ENCODE peak calls at places on chromosomes 12 and 14, in ten cellular contexts. Z, S, N, M, R, W, Y, C, G and D are unnamed samples.
A peak's percentile ranks its signal among the peaks of the same experiment; 100 is the strongest.

GRCh38 chr12:19131020-19131431 is 1.5 kb downstream of the PLEKHA5 start:
- DNase-seq in C (peak; percentile 88), M (peak; percentile 18), Y (no peak), R (peak; percentile 60), S (no peak), G (no peak), W (peak; percentile 21), Z (no peak), N (peak; percentile 37), D (peak; percentile 54)

GRCh38 chr12:92210062-92210461 is 64.4 kb upstream of the BTG1 start:
- DNase-seq in R (no peak), N (no peak), M (no peak), Z (no peak), W (no peak), G (no peak), Y (no peak), C (no peak), S (no peak), D (no peak)

GRCh38 chr12:95582230-95583058 is 31.2 kb upstream of the USP44 start:
- DNase-seq in Y (no peak), M (peak; percentile 41), R (peak; percentile 77), S (no peak), G (no peak), W (no peak), N (peak; percentile 32), Z (no peak), C (peak; percentile 23), D (peak; percentile 22)

GRCh38 chr12:2354151-2354991 is 301.6 kb downstream of the CACNA1C start:
- DNase-seq in R (no peak), Z (no peak), N (peak; percentile 12), M (no peak), C (no peak), G (no peak), S (no peak), Y (no peak), W (no peak), D (peak; percentile 68)

GRCh38 chr12:45577844-45578399 is 151.6 kb upstream of the ARID2 start:
- DNase-seq in G (no peak), M (no peak), Z (no peak), W (no peak), C (no peak), Y (no peak), N (no peak), S (no peak), R (no peak), D (peak; percentile 34)

GRCh38 chr12:56590237-56590830 is 39.8 kb downstream of the BAZ2A start:
- DNase-seq in Z (no peak), W (no peak), C (peak; percentile 43), R (peak; percentile 17), N (peak; percentile 35), Y (no peak), G (no peak), M (no peak), S (no peak), D (no peak)

GRCh38 chr12:90360300-90360699 is 594.7 kb downstream of the CCER1 start:
- DNase-seq in S (no peak), Y (no peak), C (peak; percentile 49), N (no peak), G (no peak), W (no peak), M (no peak), R (no peak), Z (no peak), D (no peak)

GRCh38 chr14:103820908-103821307 is 26.5 kb downstream of the PPP1R13B start:
- DNase-seq in W (no peak), S (no peak), N (no peak), R (no peak), Y (no peak), G (no peak), M (no peak), C (no peak), Z (no peak), D (no peak)

GRCh38 chr12:79776111-79776510 is 85.3 kb upstream of the PAWR start:
- DNase-seq in G (no peak), N (no peak), Z (no peak), S (no peak), W (no peak), Y (no peak), C (peak; percentile 52), M (no peak), R (peak; percentile 68), D (peak; percentile 68)

GRCh38 chr12:109294286-109294796 is 14.7 kb downstream of the FOXN4 start:
- DNase-seq in C (no peak), W (no peak), Z (no peak), G (peak; percentile 63), R (no peak), N (no peak), Y (no peak), M (no peak), S (no peak), D (no peak)

GRCh38 chr12:332581-333205 is 56.4 kb downstream of the KDM5A start:
- DNase-seq in Z (no peak), C (peak; percentile 50), M (no peak), S (no peak), W (no peak), G (no peak), R (no peak), N (peak; percentile 3), Y (no peak), D (peak; percentile 23)

GRCh38 chr12:10641735-10642500 is 28.5 kb upstream of the MAGOHB start:
- DNase-seq in N (peak; percentile 66), W (no peak), S (no peak), R (peak; percentile 73), M (no peak), G (no peak), C (peak; percentile 28), Y (no peak), Z (no peak), D (peak; percentile 40)

GRCh38 chr14:103889313-103890051 is 38.8 kb upstream of the TDRD9 start:
- DNase-seq in C (peak; percentile 89), N (peak; percentile 61), G (no peak), Y (no peak), S (peak; percentile 56), W (peak; percentile 86), M (no peak), R (peak; percentile 20), Z (no peak), D (peak; percentile 16)

GRCh38 chr12:51959211-51959610 is 7.7 kb downstream of the ACVR1B start:
- DNase-seq in Z (no peak), M (no peak), W (no peak), C (no peak), G (no peak), S (no peak), N (peak; percentile 60), R (peak; percentile 41), Y (no peak), D (no peak)

GRCh38 chr12:79563021-79563739 is 127.6 kb downstream of the PAWR start:
- DNase-seq in R (no peak), Z (no peak), S (no peak), Y (no peak), C (no peak), N (peak; percentile 67), W (no peak), M (no peak), G (no peak), D (no peak)

GRCh38 chr12:31845613-31846321 is 113.4 kb upstream of the RESF1 start:
- DNase-seq in C (no peak), S (no peak), W (no peak), Y (no peak), G (no peak), N (no peak), M (no peak), R (no peak), Z (no peak), D (no peak)
- H3K9me3 ChIP-seq in C (peaks cover 18% of the 10 kb centered on the region), S (peaks cover 29% of the 10 kb centered on the region), W (peaks cover 27% of the 10 kb centered on the region), Y (peaks cover 29% of the 10 kb centered on the region), G (peaks cover 2% of the 10 kb centered on the region), N (no peaks in the 10 kb centered on the region), M (peaks cover 32% of the 10 kb centered on the region), R (peaks cover 8% of the 10 kb centered on the region), Z (no peaks in the 10 kb centered on the region), D (peaks cover 10% of the 10 kb centered on the region)

GRCh38 chr12:130300090-130300489 is 37.6 kb upstream of the PIWIL1 start:
- DNase-seq in N (no peak), C (no peak), M (no peak), G (no peak), Y (no peak), R (no peak), S (no peak), Z (no peak), W (no peak), D (no peak)
- H3K9me3 ChIP-seq in N (no peaks in the 10 kb centered on the region), C (peaks cover 14% of the 10 kb centered on the region), M (no peaks in the 10 kb centered on the region), G (no peaks in the 10 kb centered on the region), Y (peaks cover 8% of the 10 kb centered on the region), R (peaks cover 37% of the 10 kb centered on the region), S (no peaks in the 10 kb centered on the region), Z (no peaks in the 10 kb centered on the region), W (no peaks in the 10 kb centered on the region), D (peaks cover 13% of the 10 kb centered on the region)

GRCh38 chr14:75070383-75070782 is 942 bp downstream of the ZC2HC1C start:
- DNase-seq in Y (no peak), N (no peak), W (no peak), Z (no peak), R (no peak), M (no peak), C (no peak), G (peak; percentile 80), S (no peak), D (no peak)
- H3K9me3 ChIP-seq in Y (no peaks in the 10 kb centered on the region), N (no peaks in the 10 kb centered on the region), W (no peaks in the 10 kb centered on the region), Z (no peaks in the 10 kb centered on the region), R (no peaks in the 10 kb centered on the region), M (no peaks in the 10 kb centered on the region), C (no peaks in the 10 kb centered on the region), G (no peaks in the 10 kb centered on the region), S (no peaks in the 10 kb centered on the region), D (no peaks in the 10 kb centered on the region)

GRCh38 chr12:126355346-126355745 is 1290.1 kb downstream of the AACS start:
- DNase-seq in Y (no peak), G (no peak), Z (no peak), M (no peak), C (no peak), N (no peak), R (no peak), S (no peak), W (no peak), D (no peak)

GRCh38 chr12:126361804-126362203 is 1296.6 kb downstream of the AACS start:
- DNase-seq in Z (no peak), C (no peak), M (no peak), G (no peak), W (no peak), N (no peak), Y (no peak), S (no peak), R (no peak), D (no peak)

GRCh38 chr12:126362964-126363363 is 1297.7 kb downstream of the AACS start:
- DNase-seq in R (no peak), M (no peak), Z (no peak), S (no peak), N (no peak), W (no peak), C (no peak), G (no peak), Y (no peak), D (no peak)

GRCh38 chr12:126362490-126362889 is 1297.3 kb downstream of the AACS start:
- DNase-seq in W (no peak), M (no peak), C (no peak), R (no peak), Z (no peak), Y (no peak), G (no peak), N (no peak), S (no peak), D (no peak)

DNA sequence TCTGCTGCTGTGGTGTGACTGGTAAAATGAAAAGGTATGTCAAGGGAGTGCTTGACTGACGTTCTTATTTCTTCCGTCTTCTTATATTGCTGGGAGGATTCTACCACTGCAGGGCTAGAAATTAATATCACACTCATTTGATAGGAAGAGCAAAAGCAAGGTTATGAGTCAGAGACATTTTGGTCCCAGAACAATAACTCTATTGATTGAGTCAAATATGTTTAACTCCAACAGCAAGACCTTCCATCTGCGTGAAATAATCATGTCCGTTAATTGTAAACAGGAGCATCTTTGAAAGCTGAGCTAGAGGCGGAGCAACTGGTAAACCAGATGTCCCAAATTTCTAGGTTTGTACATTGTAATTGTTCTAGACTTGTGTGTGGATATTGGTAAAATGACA is 1293.6 kb downstream of the AACS start:
- DNase-seq in N (no peak), Y (no peak), W (no peak), R (no peak), S (no peak), C (no peak), G (no peak), Z (no peak), M (no peak), D (no peak)
- H3K9me3 ChIP-seq in N (no peaks in the 10 kb centered on the region), Y (no peaks in the 10 kb centered on the region), W (no peaks in the 10 kb centered on the region), R (peaks cover 14% of the 10 kb centered on the region), S (no peaks in the 10 kb centered on the region), C (peaks cover 15% of the 10 kb centered on the region), G (peaks cover 3% of the 10 kb centered on the region), Z (no peaks in the 10 kb centered on the region), M (peaks cover 2% of the 10 kb centered on the region), D (no peaks in the 10 kb centered on the region)